ENCODE peak calls at places on chromosome 15, in ten cellular contexts. D, U, S, C, P, H, W, V, I and B are unnamed samples.

GRCh38 chr15:98431171-98431570 is 217.2 kb upstream of the IGF1R start:
- DNase-seq in U (no peak), P (no peak), C (no peak), I (no peak), S (no peak), D (no peak), V (no peak), H (no peak), W (no peak), B (no peak)

GRCh38 chr15:80007532-80007931 is 36.5 kb upstream of the BCL2A1 start:
- DNase-seq in S (no peak), U (no peak), P (no peak), D (no peak), W (no peak), V (no peak), H (no peak), I (no peak), C (no peak), B (no peak)

GRCh38 chr15:74525946-74526345 is 15.1 kb upstream of the ARID3B start:
- DNase-seq in S (peak; percentile 45), H (no peak), I (peak; percentile 88), U (no peak), P (no peak), C (no peak), D (no peak), V (peak; percentile 69), W (peak; percentile 15), B (no peak)

GRCh38 chr15:70480196-70480856 is 283.0 kb downstream of the UACA start:
- DNase-seq in C (no peak), V (peak; percentile 45), H (no peak), D (peak; percentile 98), P (peak; percentile 68), U (peak; percentile 36), S (no peak), I (no peak), W (no peak), B (no peak)

GRCh38 chr15:56869573-56869972 is 48.9 kb upstream of the TCF12 start:
- DNase-seq in V (peak; percentile 45), D (peak; percentile 34), S (peak; percentile 49), I (peak; percentile 36), C (peak; percentile 64), P (peak; percentile 17), W (no peak), H (peak; percentile 51), U (peak; percentile 13), B (peak; percentile 8)

GRCh38 chr15:98382139-98382538 is 266.2 kb upstream of the IGF1R start:
- DNase-seq in D (no peak), S (no peak), W (no peak), V (no peak), P (no peak), I (no peak), C (no peak), H (no peak), U (no peak), B (no peak)

GRCh38 chr15:69475769-69476358 is 23.2 kb downstream of the RPLP1 start:
- DNase-seq in C (peak; percentile 74), S (peak; percentile 79), I (peak; percentile 66), W (peak; percentile 74), H (peak; percentile 86), D (peak; percentile 39), P (peak; percentile 67), U (peak; percentile 73), V (peak; percentile 76), B (peak; percentile 55)

GRCh38 chr15:67788986-67789385 is 36.3 kb upstream of the SKOR1 start:
- DNase-seq in I (no peak), H (no peak), U (no peak), P (no peak), S (no peak), W (no peak), V (no peak), C (no peak), D (no peak), B (no peak)

GRCh38 chr15:31516874-31517273 is 190.2 kb downstream of the KLF13 start:
- DNase-seq in I (no peak), D (no peak), S (no peak), V (no peak), W (no peak), C (no peak), H (no peak), P (no peak), U (no peak), B (no peak)